ENCODE peak calls at places on chromosomes 5 and 9, in four cellular contexts. I, B, Z and E are unnamed samples.

GRCh38 chr5:1549631-1550030 is 25.9 kb upstream of the LPCAT1 start:
- DNase-seq in I (no peak), B (no peak), Z (no peak), E (no peak)

GRCh38 chr9:72486606-72486955 is 34.8 kb upstream of the TMC1 start:
- DNase-seq in I (no peak), B (no peak), Z (no peak), E (no peak)

GRCh38 chr5:141479776-141480175 is 4.0 kb downstream of the PCDHGC3 start:
- DNase-seq in I (no peak), B (no peak), Z (no peak), E (no peak)

GRCh38 chr5:176560364-176560763 is 11.2 kb downstream of the CDHR2 start:
- DNase-seq in I (no peak), B (no peak), Z (no peak), E (no peak)

GRCh38 chr9:74803366-74804017 is 84.2 kb downstream of the TRPM6 start:
- DNase-seq in I (no peak), B (no peak), Z (no peak), E (peak; percentile 34)

GRCh38 chr5:25028994-25029393 is 384.2 kb upstream of the CDH10 start:
- DNase-seq in I (no peak), B (no peak), Z (no peak), E (no peak)

GRCh38 chr5:174491761-174492350 is 232.5 kb upstream of the MSX2 start:
- DNase-seq in I (no peak), B (no peak), Z (no peak), E (no peak)

GRCh38 chr5:148794729-148795590 is 31.5 kb upstream of the ADRB2 start:
- DNase-seq in I (no peak), B (no peak), Z (no peak), E (no peak)

GRCh38 chr5:14882658-14883580 is 11.3 kb upstream of the ANKH start:
- DNase-seq in I (no peak), B (no peak), Z (no peak), E (no peak)

GRCh38 chr9:80496901-80497565 is 925.3 kb downstream of the TLE4 start:
- DNase-seq in I (no peak), B (no peak), Z (no peak), E (no peak)

GRCh38 chr5:132764051-132764450 is 13.0 kb downstream of the SEPTIN8 start:
- DNase-seq in I (no peak), B (no peak), Z (no peak), E (no peak)

GRCh38 chr5:143871672-143872071 is 59.7 kb downstream of the HMHB1 start:
- DNase-seq in I (no peak), B (no peak), Z (no peak), E (no peak)

GRCh38 chr5:16690243-16690839 is 73.5 kb upstream of the RETREG1 start:
- DNase-seq in I (peak; percentile 62), B (peak; percentile 56), Z (peak; percentile 76), E (peak; percentile 59)

GRCh38 chr5:6225121-6225607 is 153.2 kb downstream of the MED10 start:
- DNase-seq in I (no peak), B (no peak), Z (no peak), E (no peak)

DNA sequence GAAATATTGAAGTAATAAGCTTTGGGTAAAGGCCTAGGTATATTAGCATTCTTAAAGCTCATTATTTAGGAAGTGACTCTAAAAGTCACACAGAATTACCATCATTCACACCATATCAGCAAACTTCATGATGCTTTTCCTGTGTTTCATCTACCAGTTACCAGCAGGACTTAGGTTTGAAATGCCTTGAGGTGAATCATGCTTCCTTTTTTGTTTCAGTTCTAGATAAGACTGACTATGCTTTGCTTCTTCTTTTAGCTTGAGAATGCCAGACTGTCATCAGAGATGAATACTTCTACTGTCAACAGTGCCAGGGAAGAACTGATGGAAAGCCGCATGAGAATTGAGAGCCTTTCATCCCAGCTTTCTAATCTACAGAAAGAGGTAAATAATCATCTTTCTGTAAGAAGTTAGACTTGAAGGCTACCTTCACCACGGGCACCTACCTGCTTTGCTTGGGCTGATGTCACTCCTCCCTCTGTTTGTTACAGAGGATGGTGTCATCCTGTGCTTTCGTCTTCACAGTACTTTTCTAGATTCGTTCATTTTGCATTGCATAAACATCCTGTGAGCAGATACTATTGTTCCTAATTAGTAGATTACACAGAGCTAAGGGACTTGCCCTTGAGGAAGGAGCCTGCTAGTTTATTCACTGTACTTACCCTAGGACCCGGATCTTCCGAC is 34.7 kb downstream of the LMNB1 start:
- DNase-seq in I (peak; percentile 9), B (no peak), Z (no peak), E (no peak)
- TF ChIP-seq FOXJ3 in I (no peak), B (no peak), Z (no peak), E (no peak)

GRCh38 chr9:7983361-7983974 is 183.9 kb upstream of the DMAC1 start:
- DNase-seq in I (no peak), B (no peak), Z (no peak), E (no peak)
- TF ChIP-seq FOXJ3 in I (no peak), B (no peak), Z (no peak), E (no peak)

GRCh38 chr5:10999714-11000113 is 238.7 kb upstream of the DAP start:
- DNase-seq in I (no peak), B (no peak), Z (no peak), E (no peak)

GRCh38 chr5:10990626-10991025 is 229.6 kb upstream of the DAP start:
- DNase-seq in I (no peak), B (no peak), Z (no peak), E (no peak)

GRCh38 chr5:10995891-10996290 is 234.9 kb upstream of the DAP start:
- DNase-seq in I (no peak), B (no peak), Z (no peak), E (no peak)

GRCh38 chr5:10989577-10990263 is 228.7 kb upstream of the DAP start:
- DNase-seq in I (no peak), B (no peak), Z (no peak), E (no peak)

DNA sequence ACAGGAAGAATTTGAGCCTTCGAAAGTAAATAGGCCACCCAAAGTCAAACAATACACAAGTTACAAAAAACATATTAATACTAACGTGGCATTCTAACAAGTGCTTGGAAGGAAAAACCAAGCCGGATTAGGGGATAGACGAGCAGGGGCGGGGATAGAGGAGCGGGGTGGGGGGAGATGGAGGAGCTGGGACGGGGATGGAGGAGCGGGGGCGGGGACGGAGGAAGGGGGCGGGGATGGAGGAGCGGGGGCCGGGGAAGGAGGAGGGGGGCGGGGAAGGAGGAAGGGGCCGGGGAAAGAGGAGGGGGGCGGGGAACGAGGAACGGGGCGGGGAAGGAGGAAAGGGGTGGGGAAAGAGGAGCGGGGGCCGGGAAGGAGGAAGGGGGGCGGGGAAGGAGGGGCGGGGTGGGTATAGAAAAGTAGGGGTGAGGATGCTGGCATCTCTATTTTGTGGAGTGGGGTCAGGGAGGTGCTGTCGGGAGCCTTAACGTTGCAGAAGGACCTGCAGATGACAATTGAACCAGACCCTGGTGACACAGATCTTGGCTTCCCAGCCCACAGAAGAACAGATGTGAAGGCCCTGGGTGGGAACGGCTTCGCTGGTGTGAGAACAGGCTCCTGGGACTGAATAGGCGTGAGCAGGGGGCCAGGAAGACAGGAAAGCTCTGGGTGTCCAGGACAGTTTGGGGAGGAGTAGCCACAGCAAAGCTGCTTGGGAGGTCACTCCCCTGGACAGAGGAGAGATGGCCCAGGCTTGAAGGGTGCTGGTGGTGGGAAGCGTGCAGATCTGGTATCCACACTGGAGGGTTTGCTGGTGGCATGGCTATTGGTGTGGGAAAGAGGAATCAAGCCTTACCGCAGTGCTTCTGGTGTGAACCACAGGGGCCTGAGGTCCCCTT is 233.3 kb upstream of the DAP start:
- DNase-seq in I (no peak), B (peak; percentile 42), Z (no peak), E (no peak)
- TF ChIP-seq FOXJ3 in I (no peak), B (no peak), Z (no peak), E (no peak)

GRCh38 chr5:87009146-87009545 is 258.5 kb upstream of the RASA1 start:
- DNase-seq in I (no peak), B (no peak), Z (no peak), E (no peak)
- TF ChIP-seq FOXJ3 in I (no peak), B (no peak), Z (no peak), E (no peak)

GRCh38 chr5:90421136-90421535 is 11.6 kb upstream of the CETN3 start:
- DNase-seq in I (peak; percentile 48), B (peak; percentile 42), Z (no peak), E (peak; percentile 31)
- TF ChIP-seq FOXJ3 in I (no peak), B (no peak), Z (no peak), E (no peak)

GRCh38 chr9:14313951-14314423 is at the start of gene NFIB:
- DNase-seq in I (peak; percentile 62), B (peak; percentile 63), Z (peak; percentile 88), E (peak; percentile 60)

GRCh38 chr9:14313378-14313940 is 482 bp downstream of the NFIB start:
- DNase-seq in I (peak; percentile 47), B (peak; percentile 50), Z (no peak), E (no peak)

GRCh38 chr9:14314424-14314928 is 535 bp upstream of the NFIB start:
- DNase-seq in I (peak; percentile 70), B (peak; percentile 34), Z (peak; percentile 74), E (peak; percentile 57)

GRCh38 chr9:14311940-14312572 is 1.9 kb downstream of the NFIB start:
- DNase-seq in I (no peak), B (no peak), Z (no peak), E (no peak)

DNA sequence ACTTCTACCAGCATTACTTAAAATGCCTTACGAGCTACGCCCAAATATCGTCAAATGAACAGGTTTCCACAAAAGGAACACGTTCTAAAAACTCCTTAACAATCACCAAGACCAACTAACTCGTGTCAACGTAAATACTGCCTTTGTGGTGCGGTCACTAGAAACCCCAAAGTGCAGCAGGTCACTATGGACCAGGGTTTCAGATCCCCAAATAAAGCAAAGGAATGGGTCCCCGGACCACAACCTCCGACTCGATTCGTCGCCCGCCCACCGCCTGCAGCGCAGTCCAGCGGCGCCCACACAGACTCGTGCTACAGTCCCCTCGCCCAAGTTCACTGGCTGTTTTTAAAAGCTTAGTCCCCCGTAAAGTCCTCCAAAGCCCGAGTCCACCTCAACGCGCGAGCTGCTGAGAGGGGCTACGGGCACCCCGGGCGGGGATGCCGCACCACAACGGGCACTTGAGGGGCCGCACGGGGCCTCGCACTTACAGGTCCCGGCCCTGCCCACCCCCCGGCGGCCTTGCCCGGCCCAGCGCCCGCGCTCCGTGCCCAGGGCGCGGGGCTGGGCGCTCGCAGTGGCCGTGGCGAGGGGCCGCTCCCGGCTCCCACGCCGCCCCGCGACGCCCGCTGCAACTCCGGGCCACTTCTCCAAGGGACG is 1.1 kb downstream of the NFIB start:
- DNase-seq in I (peak; percentile 28), B (peak; percentile 42), Z (peak; percentile 63), E (no peak)
- TF ChIP-seq FOXJ3 in I (no peak), B (no peak), Z (no peak), E (no peak)

DNA sequence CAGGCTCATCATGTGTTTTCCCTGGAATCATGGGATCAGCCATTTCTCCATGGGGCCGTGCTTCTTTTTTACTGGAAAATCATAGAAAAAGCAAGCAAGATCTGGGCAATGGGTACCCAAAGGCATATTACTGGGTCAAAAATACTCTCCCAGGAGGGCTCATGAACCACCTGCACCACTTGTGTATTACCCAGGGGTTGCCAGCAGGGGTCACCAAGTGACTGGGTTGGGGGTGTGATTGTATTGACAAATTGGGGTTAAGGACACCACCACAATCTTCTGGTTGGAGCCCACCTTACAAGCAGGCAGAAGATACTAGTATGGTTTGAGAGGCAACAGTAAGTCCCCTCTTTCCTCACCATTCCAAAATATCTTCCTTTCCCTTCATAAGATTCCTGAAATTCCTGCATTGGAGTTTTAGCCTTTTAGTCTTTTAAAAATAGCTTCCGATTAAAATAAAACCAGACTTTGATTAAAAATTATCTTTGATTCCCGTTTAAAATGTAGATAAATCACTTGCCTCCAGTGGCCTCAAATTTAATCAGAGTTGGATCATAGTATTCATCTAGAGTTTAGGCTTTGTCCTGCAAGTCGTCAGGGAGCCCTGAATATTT is 603.3 kb downstream of the KIF4B start:
- DNase-seq in I (peak; percentile 15), B (peak; percentile 84), Z (peak; percentile 65), E (peak; percentile 13)
- TF ChIP-seq FOXJ3 in I (no peak), B (no peak), Z (no peak), E (no peak)